ENCODE peak calls at places on chromosomes 11 and 22, in six cellular contexts. F is stimulated activated CD4-positive, alpha-beta T cell treated with anti-CD3 and anti-CD28 coated beads, Interleukin-2, amount 100 ng/mL, for 4 hours; I is glomerular endothelial cell; U is NCI-H446; B is activated T-helper 1 cell treated with Interleukin-2 at 50 U/mL for 16 hours; L is cardiac muscle cell. P is an unnamed sample.

GRCh38 chr11:69319255-69320106 is 25.5 kb downstream of the MYEOV start:
- DNase-seq in U (no peak), I (no peak), L (no peak), B (no peak), F (no peak), P (no peak)

GRCh38 chr11:85756401-85757200 is 54.3 kb downstream of the SYTL2 start:
- DNase-seq in I (no peak), L (peak), B (no peak), U (no peak), F (peak), P (no peak)

GRCh38 chr22:21641417-21641794 is 696 bp upstream of the SDF2L1 start:
- DNase-seq in F (no peak), L (peak), U (no peak), I (no peak), B (no peak), P (no peak)

GRCh38 chr22:49307071-49307830 is 520.4 kb downstream of the BRD1 start:
- DNase-seq in I (no peak), U (no peak), F (no peak), L (no peak), B (no peak), P (no peak)

GRCh38 chr11:124884869-124885479 is 12.7 kb downstream of the ROBO4 start:
- DNase-seq in U (no peak), F (no peak), I (no peak), B (no peak), L (no peak), P (no peak)

GRCh38 chr22:21443735-21444421 is 23.3 kb upstream of the TMEM191C start:
- DNase-seq in B (no peak), U (no peak), I (no peak), F (no peak), L (no peak), P (no peak)

GRCh38 chr11:131932584-131933360 is 562.4 kb downstream of the NTM start:
- DNase-seq in B (no peak), F (no peak), I (no peak), L (no peak), U (no peak), P (no peak)

GRCh38 chr11:40388097-40388818 is 1071.2 kb downstream of the LRRC4C start:
- DNase-seq in F (no peak), U (no peak), B (no peak), L (no peak), I (no peak), P (peak)

GRCh38 chr11:68020575-68020974 is 9.9 kb upstream of the NDUFS8 start:
- DNase-seq in I (no peak), B (no peak), U (no peak), F (no peak), L (peak), P (no peak)

GRCh38 chr11:60657880-60658279 is 41.5 kb upstream of the MS4A8 start:
- DNase-seq in B (no peak), U (no peak), F (no peak), L (peak), I (no peak), P (no peak)

GRCh38 chr22:28607710-28608109 is 71.9 kb downstream of the TTC28 start:
- DNase-seq in I (no peak), F (no peak), B (no peak), L (no peak), U (no peak), P (no peak)

GRCh38 chr11:67202045-67202444 is 64.2 kb upstream of the GRK2 start:
- DNase-seq in F (no peak), U (no peak), I (no peak), L (no peak), B (no peak), P (no peak)

GRCh38 chr11:68881320-68881719 is 22.3 kb downstream of the MRPL21 start:
- DNase-seq in B (no peak), I (no peak), L (no peak), U (no peak), F (no peak), P (no peak)

GRCh38 chr11:17579451-17579850 is 32.4 kb downstream of the OTOG start:
- DNase-seq in I (no peak), L (no peak), U (no peak), B (no peak), F (no peak), P (no peak)

GRCh38 chr11:90349741-90350140 is 126.9 kb upstream of the CHORDC1 start:
- DNase-seq in L (no peak), I (no peak), U (no peak), B (no peak), F (no peak), P (no peak)

GRCh38 chr11:19110290-19110689 is 6.7 kb upstream of the ZDHHC13 start:
- DNase-seq in F (no peak), B (no peak), L (no peak), U (no peak), I (no peak), P (no peak)

GRCh38 chr22:25706197-25706596 is 35.8 kb upstream of the MYO18B start:
- DNase-seq in U (no peak), F (no peak), I (no peak), L (no peak), B (no peak), P (no peak)

GRCh38 chr22:41834005-41834975 is 1.4 kb downstream of the SREBF2 start:
- DNase-seq in F (no peak), B (no peak), U (no peak), L (no peak), I (no peak), P (no peak)

GRCh38 chr11:119496453-119496852 is 73.5 kb upstream of the THY1 start:
- DNase-seq in F (no peak), U (no peak), B (no peak), L (no peak), I (no peak), P (no peak)

GRCh38 chr11:118882489-118882888 is 1.2 kb upstream of the CXCR5 start:
- DNase-seq in L (no peak), I (no peak), B (no peak), F (no peak), U (no peak), P (no peak)

GRCh38 chr22:28955817-28956216 is 72.4 kb downstream of the ZNRF3 start:
- DNase-seq in U (no peak), L (no peak), I (no peak), F (peak), B (peak), P (no peak)

GRCh38 chr11:123434262-123434661 is 4.2 kb downstream of the GRAMD1B start:
- DNase-seq in F (no peak), L (no peak), U (no peak), B (no peak), I (no peak), P (no peak)

GRCh38 chr11:47270331-47271271 is 668 bp downstream of the MADD start:
- DNase-seq in F (no peak), B (no peak), I (no peak), U (no peak), L (peak), P (no peak)

GRCh38 chr11:45017329-45017728 is 66.6 kb upstream of the TP53I11 start:
- DNase-seq in B (no peak), I (no peak), F (no peak), L (peak), U (no peak), P (no peak)

GRCh38 chr11:102026217-102026616 is 21.0 kb upstream of the CFAP300 start:
- DNase-seq in U (no peak), B (no peak), I (no peak), F (no peak), L (no peak), P (no peak)

GRCh38 chr11:47007579-47007978 is 71.0 kb downstream of the CSTPP1 start:
- DNase-seq in U (peak), I (no peak), F (no peak), L (no peak), B (no peak), P (no peak)

GRCh38 chr22:22420580-22420979 is 88.0 kb downstream of the ZNF280B start:
- DNase-seq in U (no peak), B (no peak), L (no peak), I (no peak), F (no peak), P (no peak)

GRCh38 chr22:23248583-23248982 is 68.3 kb downstream of the BCR start:
- DNase-seq in B (no peak), F (no peak), I (no peak), L (peak), U (no peak), P (no peak)

GRCh38 chr11:118705111-118705741 is 25.8 kb upstream of the TREH start:
- DNase-seq in F (no peak), I (no peak), U (no peak), B (peak), L (no peak), P (no peak)

GRCh38 chr11:130629039-130629438 is 180.6 kb downstream of the ADAMTS15 start:
- DNase-seq in I (no peak), U (no peak), F (no peak), B (no peak), L (no peak), P (no peak)

GRCh38 chr11:70503878-70504240 is 105.5 kb downstream of the CTTN start:
- DNase-seq in B (no peak), U (no peak), L (no peak), I (no peak), F (no peak), P (no peak)

GRCh38 chr22:36790648-36791047 is 14.7 kb upstream of the IFT27 start:
- DNase-seq in L (no peak), U (no peak), I (no peak), B (no peak), F (no peak), P (no peak)

GRCh38 chr22:36415415-36416168 is 27.8 kb upstream of the MYH9 start:
- DNase-seq in B (no peak), U (no peak), I (no peak), F (no peak), L (no peak), P (no peak)

GRCh38 chr11:66144000-66144678 is 74.1 kb downstream of the PACS1 start:
- DNase-seq in U (no peak), L (no peak), I (no peak), B (no peak), F (no peak), P (no peak)

GRCh38 chr11:101863361-101863760 is 51.4 kb upstream of the CEP126 start:
- DNase-seq in F (no peak), U (no peak), I (no peak), B (no peak), L (no peak), P (no peak)

GRCh38 chr11:124961972-124962609 is 8.1 kb downstream of the CCDC15 start:
- DNase-seq in I (peak), L (peak), U (peak), B (no peak), F (peak), P (peak)